ENCODE peak calls at places on chromosomes 4 and X, in six cellular contexts. One of them, this sample, is unnamed.

GRCh38 chr4:29539226-29539625 is 1180.9 kb upstream of the PCDH7 start:
- DNase-seq in endothelial cell: no peak
- DNase-seq in upper lobe of left lung: no peak
- DNase-seq in cardiac fibroblast: peak; percentile 9
- DNase-seq in MCF 10A: peak; percentile 45
- DNase-seq in HFFc6: no peak
- DNase-seq in this sample: no peak

GRCh38 chrX:46913710-46914109 is 1.5 kb downstream of the JADE3 start:
- DNase-seq in MCF 10A: peak; percentile 23
- DNase-seq in cardiac fibroblast: peak; percentile 25
- DNase-seq in upper lobe of left lung: no peak
- DNase-seq in HFFc6: peak; percentile 1
- DNase-seq in endothelial cell: peak; percentile 4
- DNase-seq in this sample: no peak

GRCh38 chr4:80184053-80184790 is 13.1 kb upstream of the PRDM8 start:
- DNase-seq in endothelial cell: peak; percentile 98
- DNase-seq in cardiac fibroblast: peak; percentile 83
- DNase-seq in HFFc6: peak; percentile 80
- DNase-seq in upper lobe of left lung: peak; percentile 97
- DNase-seq in MCF 10A: peak; percentile 85
- DNase-seq in this sample: peak; percentile 93

GRCh38 chrX:141467442-141467841 is 117.1 kb downstream of the SPANXA1 start:
- DNase-seq in MCF 10A: peak; percentile 9
- DNase-seq in cardiac fibroblast: no peak
- DNase-seq in HFFc6: no peak
- DNase-seq in upper lobe of left lung: no peak
- DNase-seq in endothelial cell: no peak
- DNase-seq in this sample: no peak

GRCh38 chrX:154724999-154725756 is 25.7 kb downstream of the GAB3 start:
- DNase-seq in MCF 10A: no peak
- DNase-seq in cardiac fibroblast: no peak
- DNase-seq in upper lobe of left lung: no peak
- DNase-seq in endothelial cell: no peak
- DNase-seq in HFFc6: no peak
- DNase-seq in this sample: no peak

GRCh38 chr4:138242076-138242829 is at the start of gene SLC7A11:
- DNase-seq in HFFc6: peak; percentile 99
- DNase-seq in MCF 10A: peak; percentile 98
- DNase-seq in cardiac fibroblast: peak; percentile 99
- DNase-seq in upper lobe of left lung: no peak
- DNase-seq in endothelial cell: peak; percentile 49
- DNase-seq in this sample: peak; percentile 91

GRCh38 chr4:171813195-171813955 is at the start of gene GALNTL6:
- DNase-seq in upper lobe of left lung: peak; percentile 83
- DNase-seq in HFFc6: no peak
- DNase-seq in cardiac fibroblast: peak; percentile 1
- DNase-seq in MCF 10A: no peak
- DNase-seq in endothelial cell: peak; percentile 33
- DNase-seq in this sample: no peak

GRCh38 chrX:78527263-78527662 is 131.9 kb downstream of the RTL3 start:
- DNase-seq in HFFc6: peak; percentile 1
- DNase-seq in endothelial cell: no peak
- DNase-seq in MCF 10A: peak; percentile 1
- DNase-seq in cardiac fibroblast: peak; percentile 74
- DNase-seq in upper lobe of left lung: no peak
- DNase-seq in this sample: no peak

GRCh38 chrX:13894888-13895564 is 78.1 kb upstream of the GPM6B start:
- DNase-seq in cardiac fibroblast: peak; percentile 74
- DNase-seq in HFFc6: no peak
- DNase-seq in endothelial cell: no peak
- DNase-seq in upper lobe of left lung: no peak
- DNase-seq in MCF 10A: peak; percentile 55
- DNase-seq in this sample: no peak

GRCh38 chr4:124423160-124423559 is 289.4 kb downstream of the ANKRD50 start:
- DNase-seq in upper lobe of left lung: no peak
- DNase-seq in endothelial cell: no peak
- DNase-seq in HFFc6: no peak
- DNase-seq in MCF 10A: no peak
- DNase-seq in cardiac fibroblast: peak; percentile 67
- DNase-seq in this sample: no peak

GRCh38 chr4:76308548-76308947 is 2.0 kb downstream of the STBD1 start:
- DNase-seq in MCF 10A: no peak
- DNase-seq in upper lobe of left lung: no peak
- DNase-seq in cardiac fibroblast: peak; percentile 7
- DNase-seq in HFFc6: no peak
- DNase-seq in endothelial cell: no peak
- DNase-seq in this sample: no peak

GRCh38 chr4:6372649-6373525 is 99.5 kb downstream of the PPP2R2C start:
- DNase-seq in HFFc6: peak; percentile 28
- DNase-seq in endothelial cell: peak; percentile 50
- DNase-seq in upper lobe of left lung: no peak
- DNase-seq in MCF 10A: peak; percentile 55
- DNase-seq in cardiac fibroblast: peak; percentile 44
- DNase-seq in this sample: no peak

GRCh38 chrX:136910565-136911040 is 30.1 kb upstream of the RBMX start:
- DNase-seq in upper lobe of left lung: no peak
- DNase-seq in MCF 10A: peak; percentile 0
- DNase-seq in cardiac fibroblast: peak; percentile 18
- DNase-seq in HFFc6: peak; percentile 3
- DNase-seq in endothelial cell: no peak
- DNase-seq in this sample: no peak

GRCh38 chr4:10015140-10015753 is 6.0 kb downstream of the SLC2A9 start:
- DNase-seq in cardiac fibroblast: peak; percentile 79
- DNase-seq in endothelial cell: peak; percentile 67
- DNase-seq in HFFc6: peak; percentile 27
- DNase-seq in MCF 10A: peak; percentile 62
- DNase-seq in upper lobe of left lung: no peak
- DNase-seq in this sample: no peak

GRCh38 chrX:123361371-123361770 is 177.3 kb downstream of the GRIA3 start:
- DNase-seq in MCF 10A: peak; percentile 11
- DNase-seq in endothelial cell: no peak
- DNase-seq in upper lobe of left lung: no peak
- DNase-seq in cardiac fibroblast: no peak
- DNase-seq in HFFc6: no peak
- DNase-seq in this sample: no peak

GRCh38 chrX:13598877-13599276 is 29.5 kb downstream of the EGFL6 start:
- DNase-seq in upper lobe of left lung: no peak
- DNase-seq in HFFc6: no peak
- DNase-seq in endothelial cell: peak; percentile 3
- DNase-seq in cardiac fibroblast: peak; percentile 3
- DNase-seq in MCF 10A: peak; percentile 47
- DNase-seq in this sample: no peak

GRCh38 chr4:88216395-88216794 is 58.0 kb upstream of the ABCG2 start:
- DNase-seq in endothelial cell: no peak
- DNase-seq in upper lobe of left lung: no peak
- DNase-seq in HFFc6: no peak
- DNase-seq in MCF 10A: no peak
- DNase-seq in cardiac fibroblast: no peak
- DNase-seq in this sample: no peak

GRCh38 chr4:138734746-138735145 is 280.8 kb upstream of the NOCT start:
- DNase-seq in upper lobe of left lung: no peak
- DNase-seq in endothelial cell: no peak
- DNase-seq in cardiac fibroblast: peak; percentile 81
- DNase-seq in MCF 10A: peak; percentile 61
- DNase-seq in HFFc6: no peak
- DNase-seq in this sample: no peak

GRCh38 chr4:108010167-108010566 is 20.5 kb downstream of the HADH start:
- DNase-seq in upper lobe of left lung: no peak
- DNase-seq in cardiac fibroblast: peak; percentile 79
- DNase-seq in MCF 10A: no peak
- DNase-seq in endothelial cell: no peak
- DNase-seq in HFFc6: peak; percentile 79
- DNase-seq in this sample: no peak

GRCh38 chr4:16967722-16968121 is 69.3 kb upstream of the LDB2 start:
- DNase-seq in endothelial cell: no peak
- DNase-seq in upper lobe of left lung: no peak
- DNase-seq in MCF 10A: no peak
- DNase-seq in HFFc6: peak; percentile 82
- DNase-seq in cardiac fibroblast: no peak
- DNase-seq in this sample: peak; percentile 21

GRCh38 chr4:74449571-74450297 is 4.8 kb downstream of the AREG start:
- DNase-seq in HFFc6: peak; percentile 39
- DNase-seq in MCF 10A: peak; percentile 54
- DNase-seq in endothelial cell: no peak
- DNase-seq in cardiac fibroblast: peak; percentile 71
- DNase-seq in upper lobe of left lung: no peak
- DNase-seq in this sample: no peak

GRCh38 chrX:107506596-107507031 is 57.2 kb downstream of the FRMPD3 start:
- DNase-seq in cardiac fibroblast: no peak
- DNase-seq in MCF 10A: no peak
- DNase-seq in upper lobe of left lung: peak; percentile 48
- DNase-seq in endothelial cell: no peak
- DNase-seq in HFFc6: no peak
- DNase-seq in this sample: no peak

GRCh38 chr4:149911371-149911770 is 95.7 kb upstream of the IQCM start:
- DNase-seq in upper lobe of left lung: no peak
- DNase-seq in endothelial cell: no peak
- DNase-seq in MCF 10A: no peak
- DNase-seq in cardiac fibroblast: no peak
- DNase-seq in HFFc6: no peak
- DNase-seq in this sample: no peak

GRCh38 chr4:112532267-112532666 is 16.3 kb upstream of the NEUROG2 start:
- DNase-seq in cardiac fibroblast: peak; percentile 48
- DNase-seq in HFFc6: peak; percentile 68
- DNase-seq in endothelial cell: no peak
- DNase-seq in upper lobe of left lung: no peak
- DNase-seq in MCF 10A: peak; percentile 68
- DNase-seq in this sample: no peak

GRCh38 chrX:33307954-33308353 is 96.6 kb upstream of the DMD start:
- DNase-seq in endothelial cell: no peak
- DNase-seq in upper lobe of left lung: no peak
- DNase-seq in MCF 10A: peak; percentile 73
- DNase-seq in HFFc6: no peak
- DNase-seq in cardiac fibroblast: peak; percentile 75
- DNase-seq in this sample: no peak

GRCh38 chr4:41327770-41328169 is 71.0 kb downstream of the UCHL1 start:
- DNase-seq in MCF 10A: no peak
- DNase-seq in cardiac fibroblast: no peak
- DNase-seq in endothelial cell: no peak
- DNase-seq in upper lobe of left lung: no peak
- DNase-seq in HFFc6: no peak
- DNase-seq in this sample: no peak

GRCh38 chr4:148154769-148155168 is 287.4 kb downstream of the NR3C2 start:
- DNase-seq in cardiac fibroblast: no peak
- DNase-seq in HFFc6: no peak
- DNase-seq in MCF 10A: no peak
- DNase-seq in upper lobe of left lung: no peak
- DNase-seq in endothelial cell: no peak
- DNase-seq in this sample: no peak

GRCh38 chr4:163587867-163588266 is 93.4 kb downstream of the TMA16 start:
- DNase-seq in cardiac fibroblast: peak; percentile 9
- DNase-seq in upper lobe of left lung: no peak
- DNase-seq in MCF 10A: no peak
- DNase-seq in HFFc6: no peak
- DNase-seq in endothelial cell: no peak
- DNase-seq in this sample: no peak
- TF ChIP-seq CTCF in cardiac fibroblast: no peak
- TF ChIP-seq CTCF in upper lobe of left lung: no peak
- TF ChIP-seq CTCF in MCF 10A: no peak
- TF ChIP-seq CTCF in HFFc6: peak; percentile 32
- TF ChIP-seq CTCF in endothelial cell: peak; percentile 32
- TF ChIP-seq CTCF in this sample: peak; percentile 19

GRCh38 chr4:18695733-18696527 is 674.4 kb upstream of the LCORL start:
- DNase-seq in upper lobe of left lung: peak; percentile 58
- DNase-seq in cardiac fibroblast: no peak
- DNase-seq in endothelial cell: no peak
- DNase-seq in MCF 10A: no peak
- DNase-seq in HFFc6: no peak
- DNase-seq in this sample: no peak
- TF ChIP-seq CTCF in upper lobe of left lung: no peak
- TF ChIP-seq CTCF in cardiac fibroblast: no peak
- TF ChIP-seq CTCF in endothelial cell: no peak
- TF ChIP-seq CTCF in MCF 10A: no peak
- TF ChIP-seq CTCF in HFFc6: peak; percentile 57
- TF ChIP-seq CTCF in this sample: no peak

GRCh38 chrX:104113237-104113965 is 1.1 kb downstream of the ZCCHC18 start:
- DNase-seq in endothelial cell: peak; percentile 50
- DNase-seq in cardiac fibroblast: peak; percentile 53
- DNase-seq in MCF 10A: peak; percentile 63
- DNase-seq in upper lobe of left lung: no peak
- DNase-seq in HFFc6: peak; percentile 30
- DNase-seq in this sample: no peak
- TF ChIP-seq CTCF in endothelial cell: no peak
- TF ChIP-seq CTCF in cardiac fibroblast: peak; percentile 48
- TF ChIP-seq CTCF in MCF 10A: peak; percentile 29
- TF ChIP-seq CTCF in upper lobe of left lung: peak; percentile 33
- TF ChIP-seq CTCF in HFFc6: peak; percentile 74
- TF ChIP-seq CTCF in this sample: peak; percentile 59

DNA sequence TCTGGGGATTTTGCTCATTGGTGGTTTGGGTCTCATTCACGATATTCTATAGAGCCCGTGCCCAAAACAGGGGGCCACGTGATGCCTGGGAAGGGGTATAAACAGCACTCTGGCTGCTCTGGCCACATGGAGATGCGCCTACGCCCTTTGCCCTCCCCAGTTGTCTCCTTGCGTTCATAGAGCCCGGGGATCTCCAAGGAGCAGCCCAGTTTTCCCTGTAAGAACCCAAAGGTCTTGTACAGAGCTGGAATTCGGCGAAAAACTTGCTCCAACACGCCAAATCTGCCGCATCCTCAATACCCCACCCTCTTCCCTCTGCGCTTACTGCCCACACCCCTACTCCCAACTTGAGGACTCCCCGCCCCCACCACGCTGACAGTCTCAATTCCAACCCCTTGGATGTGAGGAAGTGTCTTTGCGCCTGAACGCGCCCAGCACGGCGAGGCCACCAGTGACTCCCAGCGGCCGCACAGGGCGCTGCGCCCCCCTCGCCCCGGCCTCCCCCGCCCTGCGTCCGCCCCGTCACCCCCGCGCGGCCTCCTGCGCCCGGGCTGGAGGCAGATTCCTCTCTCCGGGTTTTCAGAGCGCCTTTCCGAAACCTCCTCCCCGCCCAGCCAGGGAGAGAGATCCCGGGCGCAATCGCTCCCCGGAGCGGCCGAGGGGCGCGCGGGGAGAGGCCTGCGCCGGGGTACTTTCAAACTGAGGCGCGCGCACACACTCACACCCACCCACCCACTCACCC is at the start of gene NHS:
- DNase-seq in endothelial cell: peak; percentile 64
- DNase-seq in upper lobe of left lung: peak; percentile 90
- DNase-seq in cardiac fibroblast: peak; percentile 65
- DNase-seq in MCF 10A: peak; percentile 71
- DNase-seq in HFFc6: peak; percentile 60
- DNase-seq in this sample: peak; percentile 85
- TF ChIP-seq CTCF in endothelial cell: peak; percentile 24
- TF ChIP-seq CTCF in upper lobe of left lung: peak; percentile 47
- TF ChIP-seq CTCF in cardiac fibroblast: peak; percentile 28
- TF ChIP-seq CTCF in MCF 10A: peak; percentile 52
- TF ChIP-seq CTCF in HFFc6: peak; percentile 66
- TF ChIP-seq CTCF in this sample: peak; percentile 54